ENCODE peak calls at places on chromosomes 5 and 9, in four cellular contexts. E, I, L and H are unnamed samples.

GRCh38 chr5:146624179-146624578 is 108.2 kb upstream of the GPR151 start:
- DNase-seq in E (no peak), I (no peak), L (no peak), H (no peak)

GRCh38 chr9:111959960-111960359 is 63.3 kb downstream of the UGCG start:
- DNase-seq in I (no peak), E (no peak), L (peak; percentile 51), H (no peak)

GRCh38 chr5:139147743-139148079 is 50.5 kb downstream of the SIL1 start:
- DNase-seq in E (peak; percentile 77), L (no peak), I (peak; percentile 60), H (peak; percentile 88)

GRCh38 chr5:75335952-75336624 is 932 bp upstream of the HMGCR start:
- DNase-seq in E (peak; percentile 92), L (peak; percentile 77), I (peak; percentile 63), H (no peak)

GRCh38 chr9:123637596-123637939 is 281.6 kb downstream of the CRB2 start:
- DNase-seq in E (no peak), I (no peak), L (no peak), H (no peak)

GRCh38 chr9:94681508-94681907 is 42.2 kb upstream of the FBP1 start:
- DNase-seq in I (peak; percentile 69), L (peak; percentile 67), E (peak; percentile 95), H (peak; percentile 86)

GRCh38 chr9:121744002-121744686 is 92.7 kb downstream of the DAB2IP start:
- DNase-seq in I (peak; percentile 80), L (peak; percentile 57), E (peak; percentile 69), H (peak; percentile 85)

GRCh38 chr5:153460421-153460820 is 30.0 kb upstream of the GRIA1 start:
- DNase-seq in E (peak; percentile 60), L (no peak), I (no peak), H (no peak)

GRCh38 chr9:99262949-99263418 is 40.9 kb downstream of the SEC61B start:
- DNase-seq in I (no peak), E (no peak), L (no peak), H (no peak)

GRCh38 chr5:113345261-113345940 is 89.4 kb downstream of the TSSK1B start:
- DNase-seq in L (no peak), E (peak; percentile 38), I (no peak), H (no peak)

GRCh38 chr9:124779368-124780059 is 2.6 kb downstream of the OLFML2A start:
- DNase-seq in L (peak; percentile 63), I (no peak), E (peak; percentile 80), H (no peak)

GRCh38 chr5:7856855-7857254 is 5.9 kb upstream of the CFAP90 start:
- DNase-seq in I (no peak), L (peak; percentile 13), E (peak; percentile 49), H (no peak)

GRCh38 chr5:16520806-16521205 is 55.2 kb upstream of the ZNF622 start:
- DNase-seq in E (no peak), I (peak; percentile 65), L (no peak), H (no peak)

GRCh38 chr9:75001719-75002421 is 26.2 kb downstream of the CARNMT1 start:
- DNase-seq in E (peak; percentile 78), L (peak; percentile 82), I (peak; percentile 48), H (no peak)

GRCh38 chr5:150085950-150086715 is at the start of gene CSF1R:
- DNase-seq in I (no peak), L (no peak), E (no peak), H (no peak)

GRCh38 chr5:44387391-44387790 is 1.8 kb downstream of the FGF10 start:
- DNase-seq in L (no peak), E (no peak), I (no peak), H (no peak)

GRCh38 chr9:121463026-121463827 is 36.4 kb downstream of the GGTA1 start:
- DNase-seq in E (peak; percentile 35), L (peak; percentile 54), I (peak; percentile 43), H (peak; percentile 77)

GRCh38 chr5:98777295-98777694 is 3.8 kb downstream of the RGMB start:
- DNase-seq in L (no peak), I (no peak), E (peak; percentile 41), H (no peak)

GRCh38 chr9:27622688-27623340 is 49.5 kb upstream of the C9orf72 start:
- DNase-seq in E (no peak), I (no peak), L (no peak), H (no peak)

GRCh38 chr5:19241690-19242089 is 746.3 kb downstream of the CDH18 start:
- DNase-seq in E (no peak), I (no peak), L (peak; percentile 2), H (no peak)

GRCh38 chr9:113131689-113132151 is 19.1 kb upstream of the SLC31A2 start:
- DNase-seq in L (peak; percentile 28), E (peak; percentile 41), I (no peak), H (no peak)

GRCh38 chr9:127763918-127764384 is 14.5 kb downstream of the SH2D3C start:
- DNase-seq in L (peak; percentile 85), I (no peak), E (peak; percentile 21), H (no peak)

GRCh38 chr9:81474792-81475191 is 214.6 kb downstream of the TLE1 start:
- DNase-seq in I (no peak), L (no peak), E (no peak), H (no peak)

GRCh38 chr9:133115604-133116345 is 5.3 kb downstream of the RALGDS start:
- DNase-seq in L (no peak), E (peak; percentile 87), I (no peak), H (peak; percentile 51)

GRCh38 chr5:118933703-118934102 is 54.6 kb downstream of the DTWD2 start:
- DNase-seq in L (no peak), I (no peak), E (no peak), H (no peak)

GRCh38 chr5:150092159-150092787 is 5.9 kb upstream of the CSF1R start:
- DNase-seq in L (no peak), I (no peak), E (no peak), H (no peak)

GRCh38 chr5:18010053-18010452 is 375.8 kb downstream of the TAF11L14 start:
- DNase-seq in E (no peak), I (no peak), L (no peak), H (no peak)

GRCh38 chr9:14747116-14747515 is 24.6 kb upstream of the CER1 start:
- DNase-seq in I (no peak), E (no peak), L (no peak), H (no peak)

GRCh38 chr9:22682536-22683392 is 236.1 kb downstream of the DMRTA1 start:
- DNase-seq in E (peak; percentile 91), I (no peak), L (no peak), H (no peak)

GRCh38 chr9:116815828-116816227 is 128.7 kb downstream of the TRIM32 start:
- DNase-seq in E (no peak), L (no peak), I (no peak), H (no peak)

GRCh38 chr5:124544366-124545055 is 201.9 kb downstream of the ZNF608 start:
- DNase-seq in E (peak; percentile 32), L (no peak), I (no peak), H (no peak)

GRCh38 chr9:124414612-124415011 is 630 bp downstream of the PSMB7 start:
- DNase-seq in I (no peak), E (peak; percentile 41), L (peak; percentile 17), H (no peak)

GRCh38 chr9:112783551-112783954 is 33.0 kb downstream of the SNX30 start:
- DNase-seq in I (peak; percentile 27), E (no peak), L (no peak), H (no peak)

GRCh38 chr9:108168451-108168850 is 678.9 kb upstream of the KLF4 start:
- DNase-seq in E (peak; percentile 87), L (no peak), I (no peak), H (no peak)

GRCh38 chr9:115035872-115036612 is 81.9 kb downstream of the TNC start:
- DNase-seq in L (no peak), E (peak; percentile 84), I (no peak), H (no peak)

GRCh38 chr5:73301208-73302088 is 128.5 kb downstream of the TMEM174 start:
- DNase-seq in I (no peak), L (no peak), E (no peak), H (no peak)

GRCh38 chr5:73299665-73300435 is 126.9 kb downstream of the TMEM174 start:
- DNase-seq in E (no peak), L (no peak), I (no peak), H (no peak)

GRCh38 chr5:73299017-73299630 is 126.1 kb downstream of the TMEM174 start:
- DNase-seq in I (no peak), L (no peak), E (peak; percentile 72), H (peak; percentile 79)

GRCh38 chr5:73302797-73303138 is 129.8 kb downstream of the TMEM174 start:
- DNase-seq in L (no peak), I (no peak), E (no peak), H (no peak)

GRCh38 chr5:73300520-73301207 is 127.7 kb downstream of the TMEM174 start:
- DNase-seq in L (no peak), E (no peak), I (no peak), H (no peak)
- H3K9me3 ChIP-seq in L (no peaks in the 10 kb centered on the region), E (no peaks in the 10 kb centered on the region), I (no peaks in the 10 kb centered on the region), H (no peaks in the 10 kb centered on the region)

DNA sequence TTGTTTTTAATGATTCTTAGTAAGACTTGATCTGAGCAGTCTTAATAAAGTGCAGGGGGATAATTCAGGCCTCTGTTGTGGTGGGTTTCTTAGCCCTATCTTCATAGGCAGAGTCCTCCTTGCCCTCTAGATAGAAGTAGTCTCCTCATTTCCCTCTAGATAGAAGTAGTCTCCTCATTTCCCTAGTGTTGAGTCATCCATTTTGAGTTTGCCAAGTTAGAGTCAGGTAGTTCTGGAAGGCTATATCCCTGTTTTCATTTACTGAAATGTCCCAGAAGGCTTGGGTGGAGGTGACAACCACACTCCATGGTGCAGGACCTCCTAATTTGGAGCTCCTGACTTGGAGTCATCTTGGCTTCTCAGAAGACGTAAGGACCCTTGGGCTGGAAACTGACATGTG is 384.6 kb downstream of the MLLT3 start:
- DNase-seq in L (no peak), I (no peak), E (no peak), H (no peak)
- H3K9me3 ChIP-seq in L (no peaks in the 10 kb centered on the region), I (no peaks in the 10 kb centered on the region), E (no peaks in the 10 kb centered on the region), H (peaks cover 1% of the 10 kb centered on the region)

GRCh38 chr9:40928803-40929487 is 199.5 kb downstream of the FOXD4L6 start:
- DNase-seq in E (no peak), L (no peak), I (no peak), H (no peak)

GRCh38 chr9:40927260-40927631 is 201.2 kb downstream of the FOXD4L6 start:
- DNase-seq in L (no peak), I (no peak), E (no peak), H (no peak)

GRCh38 chr9:40926404-40927259 is 201.8 kb downstream of the FOXD4L6 start:
- DNase-seq in E (no peak), L (no peak), I (no peak), H (no peak)

GRCh38 chr9:40927851-40928802 is 200.4 kb downstream of the FOXD4L6 start:
- DNase-seq in L (no peak), E (no peak), I (no peak), H (no peak)

GRCh38 chr9:40925149-40925548 is 203.3 kb downstream of the FOXD4L6 start:
- DNase-seq in L (no peak), I (no peak), E (no peak), H (no peak)
- H3K9me3 ChIP-seq in L (peaks cover 13% of the 10 kb centered on the region), I (peaks cover 26% of the 10 kb centered on the region), E (no peaks in the 10 kb centered on the region), H (peaks cover 33% of the 10 kb centered on the region)

GRCh38 chr9:135174269-135174668 is 86.8 kb downstream of the OLFM1 start:
- DNase-seq in E (no peak), L (no peak), I (no peak), H (no peak)
- H3K9me3 ChIP-seq in E (no peaks in the 10 kb centered on the region), L (peaks cover 2% of the 10 kb centered on the region), I (no peaks in the 10 kb centered on the region), H (no peaks in the 10 kb centered on the region)